ENCODE peak calls at places on chromosomes 12 and 14, in six cellular contexts. C is brain microvascular endothelial cell, Z is ascending aorta, A is pancreas, D is cardiac muscle cell, F is neural progenitor cell. J is an unnamed sample. For H3K27me3, the result is how much of the 10 kb centered on the place peaks cover.

GRCh38 chr12:131287938-131288797 is 334.5 kb downstream of the ADGRD1 start:
- DNase-seq in C (no peak), Z (peak), A (no peak), D (no peak), F (no peak), J (no peak)

GRCh38 chr14:104253901-104254353 is 115.5 kb downstream of the KIF26A start:
- DNase-seq in C (no peak), Z (no peak), A (no peak), D (no peak), F (no peak), J (no peak)

GRCh38 chr14:29955087-29955486 is 27.4 kb upstream of the PRKD1 start:
- DNase-seq in C (no peak), Z (no peak), A (no peak), D (peak), F (no peak), J (peak)

GRCh38 chr12:80814453-80814852 is 97.7 kb downstream of the MYF5 start:
- DNase-seq in C (no peak), Z (no peak), A (no peak), D (no peak), F (no peak), J (no peak)

GRCh38 chr12:96069511-96070231 is 34.3 kb upstream of the LTA4H start:
- DNase-seq in C (no peak), Z (no peak), A (no peak), D (no peak), F (peak), J (no peak)

GRCh38 chr12:104571328-104571727 is 114.6 kb downstream of the CHST11 start:
- DNase-seq in C (no peak), Z (no peak), A (no peak), D (no peak), F (no peak), J (no peak)

GRCh38 chr12:57128519-57129247 is 400 bp downstream of the LRP1 start:
- DNase-seq in C (no peak), Z (no peak), A (no peak), D (no peak), F (peak), J (no peak)

GRCh38 chr14:53180272-53181221 is 27.4 kb upstream of the DDHD1 start:
- DNase-seq in C (peak), Z (no peak), A (no peak), D (peak), F (peak), J (no peak)

GRCh38 chr12:31773867-31774266 is 45.0 kb upstream of the AMN1 start:
- DNase-seq in C (no peak), Z (no peak), A (no peak), D (peak), F (no peak), J (no peak)

GRCh38 chr12:51000245-51000644 is 25.9 kb downstream of the SLC11A2 start:
- DNase-seq in C (peak), Z (no peak), A (no peak), D (no peak), F (no peak), J (no peak)

GRCh38 chr12:113781415-113782198 is 184.5 kb downstream of the RBM19 start:
- DNase-seq in C (peak), Z (no peak), A (no peak), D (peak), F (no peak), J (no peak)

GRCh38 chr12:28424965-28425364 is 234.7 kb downstream of the CCDC91 start:
- DNase-seq in C (peak), Z (no peak), A (peak), D (peak), F (peak), J (peak)

GRCh38 chr12:108826115-108826806 is 31.1 kb downstream of the SSH1 start:
- DNase-seq in C (peak), Z (peak), A (no peak), D (peak), F (no peak), J (peak)

GRCh38 chr14:31122098-31122611 is 85.4 kb downstream of the HECTD1 start:
- DNase-seq in C (no peak), Z (no peak), A (no peak), D (peak), F (no peak), J (no peak)

GRCh38 chr12:50659260-50659659 is 104.6 kb upstream of the ATF1 start:
- DNase-seq in C (no peak), Z (no peak), A (no peak), D (no peak), F (no peak), J (no peak)

GRCh38 chr12:12755923-12756322 is 29.5 kb upstream of the APOLD1 start:
- DNase-seq in C (no peak), Z (no peak), A (no peak), D (no peak), F (no peak), J (no peak)

GRCh38 chr12:34393086-34393820 is 371.0 kb downstream of the ALG10 start:
- DNase-seq in C (no peak), Z (peak), A (peak), D (no peak), F (no peak), J (no peak)

GRCh38 chr14:62980693-62981092 is 64.6 kb downstream of the KCNH5 start:
- DNase-seq in C (no peak), Z (no peak), A (no peak), D (no peak), F (no peak), J (no peak)

GRCh38 chr12:84397279-84397678 is 515.3 kb downstream of the SLC6A15 start:
- DNase-seq in C (no peak), Z (no peak), A (no peak), D (peak), F (no peak), J (no peak)

GRCh38 chr14:64350091-64350490 is 38.1 kb upstream of the MTHFD1 start:
- DNase-seq in C (no peak), Z (no peak), A (no peak), D (no peak), F (no peak), J (no peak)

GRCh38 chr14:61811882-61812346 is 49.7 kb downstream of the SNAPC1 start:
- DNase-seq in C (no peak), Z (no peak), A (no peak), D (no peak), F (no peak), J (no peak)

GRCh38 chr12:82124711-82125110 is 233.5 kb downstream of the CCDC59 start:
- DNase-seq in C (peak), Z (no peak), A (no peak), D (no peak), F (no peak), J (no peak)

GRCh38 chr12:29316772-29317171 is 64.2 kb downstream of the ERGIC2 start:
- DNase-seq in C (peak), Z (no peak), A (no peak), D (peak), F (peak), J (peak)

GRCh38 chr12:14264316-14264715 is 101.2 kb upstream of the ATF7IP start:
- DNase-seq in C (peak), Z (no peak), A (no peak), D (no peak), F (no peak), J (no peak)

GRCh38 chr12:30898846-30899245 is 27.7 kb upstream of the TSPAN11 start:
- DNase-seq in C (no peak), Z (no peak), A (no peak), D (no peak), F (no peak), J (no peak)

GRCh38 chr12:47844264-47845020 is 24.7 kb upstream of the HDAC7 start:
- DNase-seq in C (no peak), Z (no peak), A (no peak), D (no peak), F (no peak), J (no peak)

GRCh38 chr12:108352591-108352990 is 13.5 kb upstream of the CMKLR1 start:
- DNase-seq in C (no peak), Z (no peak), A (no peak), D (no peak), F (no peak), J (no peak)

GRCh38 chr14:29927596-29928341 is at the start of gene PRKD1:
- DNase-seq in C (peak), Z (peak), A (peak), D (peak), F (peak), J (no peak)

GRCh38 chr12:114687269-114687605 is 3.3 kb upstream of the TBX3 start:
- DNase-seq in C (no peak), Z (no peak), A (no peak), D (no peak), F (peak), J (no peak)

GRCh38 chr14:65639216-65639615 is 226.7 kb downstream of the FUT8 start:
- DNase-seq in C (no peak), Z (no peak), A (no peak), D (peak), F (no peak), J (no peak)

GRCh38 chr14:65632487-65632886 is 220.0 kb downstream of the FUT8 start:
- DNase-seq in C (no peak), Z (no peak), A (no peak), D (no peak), F (no peak), J (no peak)

GRCh38 chr14:65637780-65638179 is 225.2 kb downstream of the FUT8 start:
- DNase-seq in C (no peak), Z (no peak), A (no peak), D (peak), F (no peak), J (peak)
- H3K4me3 ChIP-seq in C (no peak), Z (no peak), A (no peak), D (no peak), F (no peak), J (no peak)

GRCh38 chr12:105835505-105835904 is 303.2 kb downstream of the NUAK1 start:
- DNase-seq in C (no peak), Z (no peak), A (no peak), D (no peak), F (no peak), J (no peak)

GRCh38 chr12:105834496-105834895 is 304.3 kb downstream of the NUAK1 start:
- DNase-seq in C (no peak), Z (no peak), A (no peak), D (no peak), F (no peak), J (no peak)

GRCh38 chr12:105836235-105836634 is 302.5 kb downstream of the NUAK1 start:
- DNase-seq in C (no peak), Z (no peak), A (no peak), D (no peak), F (no peak), J (no peak)

DNA sequence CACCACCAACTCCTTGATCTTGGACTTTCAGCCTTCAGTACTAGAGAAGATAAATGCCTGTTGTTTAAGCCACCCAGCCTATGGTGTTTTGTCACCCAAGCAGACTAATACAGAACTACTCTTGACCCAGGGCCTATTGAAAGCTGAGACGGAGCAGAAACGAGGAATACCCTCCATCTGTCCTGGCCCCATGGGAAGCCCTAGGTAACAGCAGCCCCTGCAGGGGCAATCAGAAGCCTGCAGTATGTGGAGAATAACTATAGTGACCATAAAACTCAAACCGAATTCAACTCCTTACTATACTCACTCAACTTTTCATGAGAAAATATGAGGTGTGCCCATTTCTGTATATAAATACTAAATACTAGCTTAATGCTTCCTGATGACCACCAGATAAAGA is 307.4 kb downstream of the NUAK1 start:
- DNase-seq in C (no peak), Z (no peak), A (no peak), D (no peak), F (peak), J (no peak)
- TF ChIP-seq CTCF in C (no peak), Z (no peak), A (no peak), D (no peak), F (peak), J (no peak)

DNA sequence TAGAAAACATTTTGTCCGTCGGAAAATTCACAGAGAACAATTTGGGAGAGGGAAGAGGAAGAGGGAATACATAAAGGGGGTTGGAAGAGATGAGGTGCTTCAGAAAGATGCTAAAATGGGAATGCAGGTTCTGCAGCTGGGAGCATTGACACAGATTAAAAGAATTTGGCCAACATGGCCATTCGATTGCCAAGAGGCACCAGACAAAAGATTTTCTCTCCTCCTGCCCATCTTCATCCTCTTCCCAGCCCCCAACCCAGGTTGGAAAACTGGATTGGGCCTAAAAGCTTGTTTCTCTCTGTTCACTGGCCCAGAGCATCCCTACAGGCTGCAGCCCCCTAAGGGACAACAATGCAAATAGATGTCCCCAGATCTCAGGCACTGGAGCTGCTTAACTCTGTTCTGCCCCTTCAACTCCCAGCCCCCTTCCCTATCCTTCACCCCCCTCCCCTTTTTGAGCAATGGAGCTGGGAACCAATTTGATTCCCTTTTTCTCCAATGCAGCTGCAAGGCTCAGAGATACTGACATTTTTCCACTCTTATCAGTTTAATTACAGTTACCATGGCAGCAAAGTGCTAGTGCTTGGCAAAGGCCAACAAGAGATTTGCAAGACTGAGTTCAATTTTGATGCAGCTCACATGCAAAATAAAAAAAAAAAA is 1.9 kb downstream of the LMO3 start:
- DNase-seq in C (no peak), Z (no peak), A (no peak), D (peak), F (peak), J (no peak)
- H3K27me3 ChIP-seq in C (under half), Z (under half), A (under half), D (under half), F (under half), J (under half)

GRCh38 chr12:65725376-65725775 is 98.9 kb upstream of the HMGA2 start:
- DNase-seq in C (no peak), Z (no peak), A (no peak), D (no peak), F (no peak), J (no peak)

GRCh38 chr12:65731771-65732170 is 92.5 kb upstream of the HMGA2 start:
- DNase-seq in C (no peak), Z (no peak), A (no peak), D (no peak), F (no peak), J (no peak)

GRCh38 chr12:65734226-65734625 is 90.1 kb upstream of the HMGA2 start:
- DNase-seq in C (no peak), Z (no peak), A (no peak), D (no peak), F (no peak), J (no peak)

GRCh38 chr12:65728348-65728912 is 95.9 kb upstream of the HMGA2 start:
- DNase-seq in C (no peak), Z (no peak), A (no peak), D (no peak), F (no peak), J (no peak)

DNA sequence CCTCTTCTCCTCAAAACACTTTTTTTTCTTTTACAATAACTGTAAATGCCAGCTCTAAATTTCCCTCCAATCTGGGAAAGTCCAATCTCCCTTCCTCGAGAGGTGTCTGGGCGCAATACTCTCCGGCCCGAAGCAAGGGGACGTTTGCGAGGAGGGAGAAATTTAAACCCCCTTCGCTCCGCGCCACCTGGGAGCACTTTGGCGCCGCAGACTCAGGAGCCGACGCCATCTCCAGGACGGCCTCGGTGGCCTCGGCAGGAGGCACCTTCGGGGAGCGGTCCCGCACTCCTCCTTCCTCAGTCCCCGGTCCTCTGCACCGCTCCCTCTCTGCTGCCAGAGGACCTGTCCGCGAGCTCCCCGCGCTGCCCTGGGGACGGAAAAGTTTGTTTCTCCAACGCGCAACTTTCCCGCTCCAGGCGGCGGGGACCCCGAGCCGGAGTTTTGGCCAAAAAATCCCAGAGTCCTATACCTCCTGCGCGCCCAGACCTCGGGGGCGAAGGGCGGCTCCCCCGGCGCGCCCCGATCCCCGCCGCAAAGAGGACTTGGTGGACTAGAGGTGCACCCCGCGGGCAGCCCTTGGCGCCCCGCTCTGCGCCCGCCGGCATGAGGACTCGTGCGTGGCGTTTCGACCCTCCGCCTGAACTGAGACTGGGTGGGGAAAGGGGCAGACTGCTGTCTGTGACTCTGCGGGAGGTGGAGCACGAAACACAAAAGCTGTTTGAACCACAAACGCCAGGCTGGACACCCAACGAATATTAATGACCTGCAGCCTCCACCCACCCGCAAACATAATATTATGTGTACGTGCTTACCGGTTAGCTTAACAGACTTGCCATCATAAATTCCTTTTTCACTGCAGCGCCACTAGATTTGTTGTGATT is 95.1 kb upstream of the HMGA2 start:
- DNase-seq in C (no peak), Z (no peak), A (no peak), D (peak), F (peak), J (no peak)
- H3K4me3 ChIP-seq in C (peak), Z (peak), A (no peak), D (peak), F (peak), J (peak)

GRCh38 chr14:45811155-45811554 is 558.2 kb upstream of the MIS18BP1 start:
- DNase-seq in C (no peak), Z (no peak), A (no peak), D (no peak), F (peak), J (no peak)

GRCh38 chr14:45807187-45807586 is 554.2 kb upstream of the MIS18BP1 start:
- DNase-seq in C (no peak), Z (no peak), A (no peak), D (no peak), F (no peak), J (no peak)

GRCh38 chr14:45810152-45810872 is 557.3 kb upstream of the MIS18BP1 start:
- DNase-seq in C (no peak), Z (no peak), A (no peak), D (no peak), F (peak), J (no peak)
- TF ChIP-seq CTCF in C (peak), Z (no peak), A (no peak), D (no peak), F (peak), J (peak)

DNA sequence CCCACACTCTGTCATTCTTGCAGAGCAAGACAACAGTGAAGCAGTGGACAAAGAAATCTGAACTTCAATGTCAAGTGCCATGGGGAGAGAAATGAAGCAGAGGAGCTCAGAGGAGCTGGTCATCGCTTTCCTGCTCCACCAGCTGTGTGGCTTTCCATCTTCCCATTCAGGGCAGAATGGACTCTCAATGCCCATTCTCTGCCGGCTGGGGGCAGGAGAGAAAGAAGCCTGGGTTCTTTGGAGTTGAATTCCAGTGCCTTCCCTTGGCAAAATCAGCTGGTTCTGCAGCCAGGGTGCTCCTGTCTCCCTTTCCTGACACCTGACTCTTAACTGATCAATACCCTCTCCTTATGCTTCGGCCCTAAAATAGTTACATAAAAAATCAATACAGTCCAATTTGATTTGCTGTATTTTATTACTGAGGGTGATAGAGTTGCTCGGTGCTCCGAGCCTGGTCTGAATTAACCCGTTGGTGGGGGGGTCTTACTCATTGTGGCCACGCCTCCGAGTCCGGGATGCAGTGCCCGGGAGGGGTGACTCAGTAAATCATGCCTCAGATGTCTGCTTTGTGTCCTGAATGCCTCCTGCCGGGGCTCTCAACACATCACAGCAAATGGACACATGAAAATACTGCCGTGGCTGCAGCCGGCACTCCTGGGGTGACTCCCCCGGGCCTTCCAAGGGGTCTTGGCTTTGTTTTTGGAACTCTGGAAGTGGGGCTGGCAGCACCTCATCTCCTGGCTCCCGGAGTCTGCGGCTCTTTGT is 128.7 kb downstream of the AACS start:
- DNase-seq in C (peak), Z (no peak), A (no peak), D (no peak), F (peak), J (no peak)
- H3K27me3 ChIP-seq in C (under half), Z (under half), A (under half), D (under half), F (under half), J (under half)

GRCh38 chr12:63066782-63067181 is 84.2 kb downstream of the AVPR1A start:
- DNase-seq in C (no peak), Z (no peak), A (no peak), D (no peak), F (peak), J (no peak)

GRCh38 chr12:63069860-63070617 is 81.0 kb downstream of the AVPR1A start:
- DNase-seq in C (no peak), Z (no peak), A (no peak), D (no peak), F (no peak), J (no peak)

GRCh38 chr12:63070709-63071108 is 80.3 kb downstream of the AVPR1A start:
- DNase-seq in C (peak), Z (no peak), A (no peak), D (no peak), F (no peak), J (no peak)

GRCh38 chr12:63066136-63066535 is 84.9 kb downstream of the AVPR1A start:
- DNase-seq in C (no peak), Z (no peak), A (no peak), D (no peak), F (no peak), J (no peak)

GRCh38 chr12:63068857-63069442 is 82.1 kb downstream of the AVPR1A start:
- DNase-seq in C (peak), Z (no peak), A (peak), D (peak), F (peak), J (no peak)
- H3K4me3 ChIP-seq in C (no peak), Z (no peak), A (no peak), D (no peak), F (no peak), J (no peak)